ENCODE peak calls at places on chromosome 12, in ten cellular contexts. One of them, this sample, is unnamed.

GRCh38 chr12:118357327-118358007 is 15.2 kb downstream of the TAOK3 start:
- DNase-seq in MM.1S: no peak
- DNase-seq in CD8-positive, alpha-beta T cell: peak; percentile 33
- DNase-seq in OCI-LY7: peak; percentile 80
- DNase-seq in adrenal gland: peak; percentile 58
- DNase-seq in prostate gland: no peak
- DNase-seq in NT2/D1: no peak
- DNase-seq in right cardiac atrium: no peak
- DNase-seq in A549: peak; percentile 76
- DNase-seq in heart right ventricle: no peak
- DNase-seq in this sample: no peak

GRCh38 chr12:92538970-92539749 is 163.6 kb upstream of the PLEKHG7 start:
- DNase-seq in A549: peak; percentile 58
- DNase-seq in prostate gland: no peak
- DNase-seq in right cardiac atrium: no peak
- DNase-seq in CD8-positive, alpha-beta T cell: no peak
- DNase-seq in OCI-LY7: peak; percentile 51
- DNase-seq in heart right ventricle: no peak
- DNase-seq in adrenal gland: no peak
- DNase-seq in MM.1S: peak; percentile 97
- DNase-seq in NT2/D1: no peak
- DNase-seq in this sample: no peak

GRCh38 chr12:56157201-56158028 is 744 bp upstream of the MYL6 start:
- DNase-seq in MM.1S: peak; percentile 83
- DNase-seq in adrenal gland: peak; percentile 84
- DNase-seq in NT2/D1: peak; percentile 83
- DNase-seq in CD8-positive, alpha-beta T cell: peak; percentile 55
- DNase-seq in heart right ventricle: peak; percentile 62
- DNase-seq in OCI-LY7: peak; percentile 85
- DNase-seq in prostate gland: peak; percentile 75
- DNase-seq in right cardiac atrium: peak; percentile 90
- DNase-seq in A549: peak; percentile 87
- DNase-seq in this sample: peak; percentile 92

GRCh38 chr12:3277261-3277943 is 200.2 kb downstream of the TSPAN9 start:
- DNase-seq in MM.1S: no peak
- DNase-seq in prostate gland: peak; percentile 63
- DNase-seq in right cardiac atrium: no peak
- DNase-seq in A549: no peak
- DNase-seq in adrenal gland: no peak
- DNase-seq in CD8-positive, alpha-beta T cell: no peak
- DNase-seq in OCI-LY7: no peak
- DNase-seq in NT2/D1: no peak
- DNase-seq in heart right ventricle: no peak
- DNase-seq in this sample: peak; percentile 57

GRCh38 chr12:52324068-52324444 is 2.9 kb upstream of the KRT83 start:
- DNase-seq in NT2/D1: no peak
- DNase-seq in prostate gland: no peak
- DNase-seq in A549: no peak
- DNase-seq in OCI-LY7: no peak
- DNase-seq in right cardiac atrium: no peak
- DNase-seq in heart right ventricle: no peak
- DNase-seq in MM.1S: no peak
- DNase-seq in CD8-positive, alpha-beta T cell: no peak
- DNase-seq in adrenal gland: no peak
- DNase-seq in this sample: no peak

GRCh38 chr12:79566452-79566851 is 124.3 kb downstream of the PAWR start:
- DNase-seq in MM.1S: no peak
- DNase-seq in NT2/D1: no peak
- DNase-seq in right cardiac atrium: no peak
- DNase-seq in A549: no peak
- DNase-seq in OCI-LY7: peak; percentile 24
- DNase-seq in adrenal gland: no peak
- DNase-seq in heart right ventricle: no peak
- DNase-seq in CD8-positive, alpha-beta T cell: no peak
- DNase-seq in prostate gland: peak; percentile 43
- DNase-seq in this sample: no peak

GRCh38 chr12:2460051-2460450 is 334.7 kb upstream of the FKBP4 start:
- DNase-seq in heart right ventricle: no peak
- DNase-seq in CD8-positive, alpha-beta T cell: no peak
- DNase-seq in right cardiac atrium: no peak
- DNase-seq in OCI-LY7: no peak
- DNase-seq in A549: no peak
- DNase-seq in adrenal gland: no peak
- DNase-seq in MM.1S: peak; percentile 55
- DNase-seq in prostate gland: no peak
- DNase-seq in NT2/D1: no peak
- DNase-seq in this sample: no peak

GRCh38 chr12:67026847-67027246 is 242.3 kb upstream of the CAND1 start:
- DNase-seq in heart right ventricle: no peak
- DNase-seq in right cardiac atrium: no peak
- DNase-seq in A549: no peak
- DNase-seq in prostate gland: no peak
- DNase-seq in MM.1S: no peak
- DNase-seq in OCI-LY7: no peak
- DNase-seq in adrenal gland: no peak
- DNase-seq in CD8-positive, alpha-beta T cell: no peak
- DNase-seq in NT2/D1: no peak
- DNase-seq in this sample: no peak

GRCh38 chr12:32918890-32919791 is 22.6 kb upstream of the PKP2 start:
- DNase-seq in NT2/D1: peak; percentile 80
- DNase-seq in MM.1S: peak; percentile 61
- DNase-seq in A549: peak; percentile 45
- DNase-seq in heart right ventricle: no peak
- DNase-seq in right cardiac atrium: no peak
- DNase-seq in prostate gland: no peak
- DNase-seq in CD8-positive, alpha-beta T cell: no peak
- DNase-seq in adrenal gland: no peak
- DNase-seq in OCI-LY7: peak; percentile 11
- DNase-seq in this sample: peak; percentile 2

GRCh38 chr12:44157359-44157758 is 321.5 kb downstream of the TMEM117 start:
- DNase-seq in NT2/D1: no peak
- DNase-seq in heart right ventricle: no peak
- DNase-seq in prostate gland: no peak
- DNase-seq in MM.1S: no peak
- DNase-seq in CD8-positive, alpha-beta T cell: no peak
- DNase-seq in right cardiac atrium: no peak
- DNase-seq in OCI-LY7: no peak
- DNase-seq in adrenal gland: no peak
- DNase-seq in A549: no peak
- DNase-seq in this sample: no peak

GRCh38 chr12:2191534-2192153 is 138.9 kb downstream of the CACNA1C start:
- DNase-seq in A549: no peak
- DNase-seq in OCI-LY7: no peak
- DNase-seq in prostate gland: no peak
- DNase-seq in heart right ventricle: no peak
- DNase-seq in NT2/D1: no peak
- DNase-seq in adrenal gland: no peak
- DNase-seq in MM.1S: no peak
- DNase-seq in right cardiac atrium: no peak
- DNase-seq in CD8-positive, alpha-beta T cell: no peak
- DNase-seq in this sample: no peak

GRCh38 chr12:114938487-114939210 is 254.7 kb upstream of the TBX3 start:
- DNase-seq in OCI-LY7: no peak
- DNase-seq in adrenal gland: no peak
- DNase-seq in CD8-positive, alpha-beta T cell: no peak
- DNase-seq in right cardiac atrium: no peak
- DNase-seq in NT2/D1: no peak
- DNase-seq in prostate gland: no peak
- DNase-seq in MM.1S: no peak
- DNase-seq in heart right ventricle: no peak
- DNase-seq in A549: no peak
- DNase-seq in this sample: no peak

GRCh38 chr12:2679816-2680675 is 114.7 kb upstream of the FKBP4 start:
- DNase-seq in adrenal gland: no peak
- DNase-seq in right cardiac atrium: no peak
- DNase-seq in heart right ventricle: no peak
- DNase-seq in NT2/D1: no peak
- DNase-seq in OCI-LY7: no peak
- DNase-seq in CD8-positive, alpha-beta T cell: no peak
- DNase-seq in A549: no peak
- DNase-seq in MM.1S: no peak
- DNase-seq in prostate gland: no peak
- DNase-seq in this sample: no peak

GRCh38 chr12:62581288-62582064 is 114.8 kb downstream of the MON2 start:
- DNase-seq in NT2/D1: peak; percentile 20
- DNase-seq in prostate gland: no peak
- DNase-seq in heart right ventricle: peak; percentile 31
- DNase-seq in OCI-LY7: peak; percentile 52
- DNase-seq in adrenal gland: no peak
- DNase-seq in A549: peak; percentile 74
- DNase-seq in MM.1S: peak; percentile 48
- DNase-seq in CD8-positive, alpha-beta T cell: no peak
- DNase-seq in right cardiac atrium: peak; percentile 55
- DNase-seq in this sample: peak; percentile 75

DNA sequence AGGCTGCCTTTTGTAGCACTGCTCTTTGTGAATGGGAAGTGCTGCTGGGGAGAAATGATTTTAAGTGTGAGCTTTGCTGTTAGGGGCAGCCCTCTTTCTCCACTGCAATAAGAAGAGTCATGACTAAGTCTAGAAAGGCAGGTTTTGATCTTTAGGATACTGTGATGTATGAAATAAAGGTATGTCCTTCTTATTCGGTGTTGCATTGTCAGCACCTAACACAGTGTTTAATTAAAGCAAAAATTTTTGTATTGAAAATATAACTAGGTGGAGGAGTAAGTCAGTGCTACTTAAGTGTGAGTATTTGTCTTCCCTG is 81.5 kb downstream of the ETV6 start:
- DNase-seq in adrenal gland: no peak
- DNase-seq in NT2/D1: no peak
- DNase-seq in prostate gland: no peak
- DNase-seq in OCI-LY7: no peak
- DNase-seq in MM.1S: no peak
- DNase-seq in A549: no peak
- DNase-seq in CD8-positive, alpha-beta T cell: no peak
- DNase-seq in heart right ventricle: no peak
- DNase-seq in right cardiac atrium: no peak
- DNase-seq in this sample: no peak
- H3K4me1 ChIP-seq in adrenal gland: peaks cover 9% of the 10 kb centered on the region
- H3K4me1 ChIP-seq in NT2/D1: no peaks in the 10 kb centered on the region
- H3K4me1 ChIP-seq in prostate gland: no peaks in the 10 kb centered on the region
- H3K4me1 ChIP-seq in OCI-LY7: peaks cover 96% of the 10 kb centered on the region
- H3K4me1 ChIP-seq in MM.1S: peaks cover 53% of the 10 kb centered on the region
- H3K4me1 ChIP-seq in A549: peaks cover 19% of the 10 kb centered on the region
- H3K4me1 ChIP-seq in CD8-positive, alpha-beta T cell: peaks cover 43% of the 10 kb centered on the region
- H3K4me1 ChIP-seq in heart right ventricle: no peaks in the 10 kb centered on the region
- H3K4me1 ChIP-seq in right cardiac atrium: peaks cover 7% of the 10 kb centered on the region
- H3K4me1 ChIP-seq in this sample: peaks cover 56% of the 10 kb centered on the region

GRCh38 chr12:83198291-83198690 is 511.6 kb downstream of the TMTC2 start:
- DNase-seq in CD8-positive, alpha-beta T cell: no peak
- DNase-seq in right cardiac atrium: no peak
- DNase-seq in heart right ventricle: no peak
- DNase-seq in OCI-LY7: no peak
- DNase-seq in NT2/D1: no peak
- DNase-seq in MM.1S: no peak
- DNase-seq in adrenal gland: no peak
- DNase-seq in A549: no peak
- DNase-seq in prostate gland: no peak
- DNase-seq in this sample: no peak
- H3K4me1 ChIP-seq in CD8-positive, alpha-beta T cell: no peaks in the 10 kb centered on the region
- H3K4me1 ChIP-seq in right cardiac atrium: no peaks in the 10 kb centered on the region
- H3K4me1 ChIP-seq in heart right ventricle: no peaks in the 10 kb centered on the region
- H3K4me1 ChIP-seq in OCI-LY7: no peaks in the 10 kb centered on the region
- H3K4me1 ChIP-seq in NT2/D1: no peaks in the 10 kb centered on the region
- H3K4me1 ChIP-seq in MM.1S: no peaks in the 10 kb centered on the region
- H3K4me1 ChIP-seq in adrenal gland: no peaks in the 10 kb centered on the region
- H3K4me1 ChIP-seq in A549: no peaks in the 10 kb centered on the region
- H3K4me1 ChIP-seq in prostate gland: no peaks in the 10 kb centered on the region
- H3K4me1 ChIP-seq in this sample: no peaks in the 10 kb centered on the region

DNA sequence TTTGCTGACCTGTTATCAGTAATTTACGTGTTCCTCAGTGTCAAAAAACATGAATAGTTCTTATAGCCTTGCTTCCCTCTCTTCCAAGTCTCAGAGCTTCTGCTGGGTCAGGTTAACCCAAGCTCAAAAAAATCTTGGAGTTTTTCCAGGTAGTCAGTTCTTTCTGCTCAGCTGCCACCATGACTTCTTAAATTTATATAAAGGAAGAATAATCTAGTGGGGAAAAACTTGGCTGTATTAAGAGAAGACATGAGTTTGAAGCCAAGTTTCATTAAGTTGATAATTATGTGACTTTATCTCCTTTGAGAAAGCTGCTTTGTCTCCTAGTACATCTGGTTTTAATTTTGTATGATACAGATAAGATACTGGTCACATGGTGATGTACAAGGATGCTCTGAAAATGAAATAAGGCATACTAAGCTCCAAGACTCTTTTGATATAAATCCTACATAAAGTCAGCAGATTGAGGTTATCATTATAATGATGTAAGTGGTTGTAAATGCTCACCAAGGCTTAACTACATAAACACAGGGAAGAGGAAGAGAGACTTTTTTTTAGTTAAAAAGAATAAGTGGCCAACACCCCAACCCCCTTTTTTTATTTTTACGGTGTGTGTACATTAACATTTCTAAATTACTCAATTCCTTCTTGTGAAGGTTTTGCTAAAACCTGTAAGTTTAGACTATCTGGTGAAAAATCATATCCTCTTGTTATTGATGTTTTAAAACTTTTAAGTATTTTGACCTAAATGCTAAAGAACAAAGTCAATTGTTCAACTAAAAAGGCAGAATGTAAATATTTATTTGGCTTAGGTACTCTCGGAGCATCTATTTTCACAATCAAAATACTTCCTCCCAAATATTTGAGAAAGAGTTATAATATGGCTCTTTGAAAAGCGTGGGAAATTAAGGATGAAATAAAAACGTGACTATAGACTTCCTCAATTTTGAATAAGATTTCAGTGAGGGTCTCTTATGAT is 84.1 kb upstream of the SLC38A2 start:
- DNase-seq in A549: no peak
- DNase-seq in CD8-positive, alpha-beta T cell: no peak
- DNase-seq in prostate gland: no peak
- DNase-seq in right cardiac atrium: no peak
- DNase-seq in NT2/D1: no peak
- DNase-seq in heart right ventricle: no peak
- DNase-seq in OCI-LY7: no peak
- DNase-seq in adrenal gland: no peak
- DNase-seq in MM.1S: no peak
- DNase-seq in this sample: no peak
- H3K4me1 ChIP-seq in A549: peaks cover 30% of the 10 kb centered on the region
- H3K4me1 ChIP-seq in CD8-positive, alpha-beta T cell: peaks cover 63% of the 10 kb centered on the region
- H3K4me1 ChIP-seq in prostate gland: no peaks in the 10 kb centered on the region
- H3K4me1 ChIP-seq in right cardiac atrium: peaks cover 6% of the 10 kb centered on the region
- H3K4me1 ChIP-seq in NT2/D1: no peaks in the 10 kb centered on the region
- H3K4me1 ChIP-seq in heart right ventricle: peaks cover 10% of the 10 kb centered on the region
- H3K4me1 ChIP-seq in OCI-LY7: peaks cover 9% of the 10 kb centered on the region
- H3K4me1 ChIP-seq in adrenal gland: peaks cover 12% of the 10 kb centered on the region
- H3K4me1 ChIP-seq in MM.1S: peaks cover 39% of the 10 kb centered on the region
- H3K4me1 ChIP-seq in this sample: peaks cover 16% of the 10 kb centered on the region

DNA sequence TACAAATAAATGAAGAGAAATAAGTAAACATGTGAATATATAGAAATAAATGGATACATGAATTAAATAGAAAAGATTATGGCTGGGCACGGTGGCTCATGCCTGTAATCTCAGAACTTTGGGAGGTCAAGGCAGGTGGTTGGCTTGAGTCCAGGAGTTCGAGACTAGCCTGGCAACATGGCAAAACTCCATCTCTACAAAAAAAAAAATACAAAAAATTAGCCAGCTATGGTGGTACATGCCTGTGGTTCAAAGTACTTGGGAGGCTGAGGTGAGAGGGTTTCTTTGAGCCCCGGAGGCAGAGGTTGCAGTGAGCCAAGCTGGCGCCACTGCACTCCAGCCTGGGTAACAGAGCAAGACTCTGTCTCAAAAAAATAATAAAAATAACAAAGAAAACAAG is 5.1 kb upstream of the CLEC7A start:
- DNase-seq in prostate gland: no peak
- DNase-seq in NT2/D1: no peak
- DNase-seq in adrenal gland: no peak
- DNase-seq in CD8-positive, alpha-beta T cell: no peak
- DNase-seq in OCI-LY7: no peak
- DNase-seq in MM.1S: no peak
- DNase-seq in A549: no peak
- DNase-seq in heart right ventricle: no peak
- DNase-seq in right cardiac atrium: no peak
- DNase-seq in this sample: no peak
- H3K4me1 ChIP-seq in prostate gland: no peaks in the 10 kb centered on the region
- H3K4me1 ChIP-seq in NT2/D1: no peaks in the 10 kb centered on the region
- H3K4me1 ChIP-seq in adrenal gland: no peaks in the 10 kb centered on the region
- H3K4me1 ChIP-seq in CD8-positive, alpha-beta T cell: no peaks in the 10 kb centered on the region
- H3K4me1 ChIP-seq in OCI-LY7: peaks cover 10% of the 10 kb centered on the region
- H3K4me1 ChIP-seq in MM.1S: peaks cover 37% of the 10 kb centered on the region
- H3K4me1 ChIP-seq in A549: peaks cover 10% of the 10 kb centered on the region
- H3K4me1 ChIP-seq in heart right ventricle: no peaks in the 10 kb centered on the region
- H3K4me1 ChIP-seq in right cardiac atrium: no peaks in the 10 kb centered on the region
- H3K4me1 ChIP-seq in this sample: no peaks in the 10 kb centered on the region

This sample was measured in thyroid gland.